ENCODE peak calls at places on chromosome 16, in six cellular contexts. Z is Calu3; T is stimulated activated CD8-positive, alpha-beta memory T cell treated with anti-CD3 and anti-CD28 coated beads, Interleukin-15, amount 100 ng/mL, for 1 hour; D is NCI-H2029 treated with DMSO at 0.1 percent for 48 hours; J is pons; Q is activated T-cell treated with anti-CD3 and anti-CD28 coated beads, Interleukin-2, amount 50 U/mL, for 72 hours. S is an unnamed sample.

GRCh38 chr16:67922740-67923139 is 8.9 kb downstream of the CTRL start:
- DNase-seq in Z (no peak), T (no peak), D (peak), J (no peak), Q (no peak), S (no peak)

GRCh38 chr16:50747206-50747956 is 5.5 kb downstream of the CYLD start:
- DNase-seq in Z (no peak), T (no peak), D (no peak), J (peak), Q (no peak), S (no peak)

GRCh38 chr16:1158456-1159324 is 5.8 kb downstream of the CACNA1H start:
- DNase-seq in Z (no peak), T (no peak), D (no peak), J (no peak), Q (no peak), S (no peak)

GRCh38 chr16:28140788-28141618 is 70.8 kb downstream of the XPO6 start:
- DNase-seq in Z (no peak), T (peak), D (peak), J (no peak), Q (peak), S (peak)

GRCh38 chr16:69340095-69340644 is 598 bp downstream of the NIP7 start:
- DNase-seq in Z (no peak), T (no peak), D (no peak), J (no peak), Q (no peak), S (no peak)

GRCh38 chr16:87407511-87408112 is 15.5 kb downstream of the MAP1LC3B start:
- DNase-seq in Z (peak), T (no peak), D (no peak), J (no peak), Q (no peak), S (no peak)

GRCh38 chr16:77974883-77975282 is 47.5 kb upstream of the CLEC3A start:
- DNase-seq in Z (peak), T (no peak), D (no peak), J (no peak), Q (no peak), S (no peak)

GRCh38 chr16:11034005-11034404 is 89.6 kb downstream of the CLEC16A start:
- DNase-seq in Z (no peak), T (no peak), D (no peak), J (no peak), Q (no peak), S (no peak)

GRCh38 chr16:48627148-48627547 is 17.2 kb upstream of the N4BP1 start:
- DNase-seq in Z (no peak), T (no peak), D (no peak), J (no peak), Q (no peak), S (no peak)

GRCh38 chr16:77271532-77272426 is 72.6 kb downstream of the SYCE1L start:
- DNase-seq in Z (peak), T (no peak), D (no peak), J (peak), Q (no peak), S (no peak)

GRCh38 chr16:11896776-11897175 is 19.0 kb downstream of the GSPT1 start:
- DNase-seq in Z (no peak), T (no peak), D (no peak), J (no peak), Q (no peak), S (no peak)

GRCh38 chr16:48384982-48385271 is 286 bp downstream of the SIAH1 start:
- DNase-seq in Z (no peak), T (no peak), D (no peak), J (no peak), Q (no peak), S (no peak)

GRCh38 chr16:10566613-10567012 is 13.8 kb downstream of the EMP2 start:
- DNase-seq in Z (no peak), T (no peak), D (no peak), J (no peak), Q (no peak), S (no peak)

GRCh38 chr16:3938843-3939624 is 58.5 kb upstream of the CREBBP start:
- DNase-seq in Z (peak), T (peak), D (no peak), J (no peak), Q (peak), S (peak)

GRCh38 chr16:49834496-49835009 is 21.4 kb downstream of the ZNF423 start:
- DNase-seq in Z (no peak), T (no peak), D (no peak), J (peak), Q (no peak), S (no peak)

GRCh38 chr16:83975646-83976260 is 7.7 kb downstream of the NECAB2 start:
- DNase-seq in Z (no peak), T (no peak), D (no peak), J (no peak), Q (no peak), S (no peak)

GRCh38 chr16:66419527-66419926 is 7.6 kb upstream of the BEAN1 start:
- DNase-seq in Z (no peak), T (no peak), D (no peak), J (no peak), Q (no peak), S (no peak)

GRCh38 chr16:74582984-74583383 is 23.9 kb downstream of the GLG1 start:
- DNase-seq in Z (no peak), T (no peak), D (no peak), J (no peak), Q (no peak), S (no peak)

GRCh38 chr16:72978212-72978611 is 69.7 kb downstream of the ZFHX3 start:
- DNase-seq in Z (no peak), T (no peak), D (no peak), J (no peak), Q (no peak), S (no peak)

GRCh38 chr16:66918355-66918754 is 330 bp downstream of the CDH16 start:
- DNase-seq in Z (no peak), T (no peak), D (no peak), J (no peak), Q (no peak), S (no peak)

GRCh38 chr16:30722443-30722842 is 23.5 kb downstream of the SRCAP start:
- DNase-seq in Z (no peak), T (no peak), D (no peak), J (no peak), Q (no peak), S (no peak)

GRCh38 chr16:35626051-35626450 is 2166.6 kb downstream of the TP53TG3F start:
- DNase-seq in Z (no peak), T (no peak), D (no peak), J (no peak), Q (no peak), S (no peak)

GRCh38 chr16:83552193-83552592 is 255.6 kb upstream of the HSBP1 start:
- DNase-seq in Z (no peak), T (no peak), D (no peak), J (no peak), Q (no peak), S (no peak)

GRCh38 chr16:10871157-10871991 is 5.6 kb upstream of the CIITA start:
- DNase-seq in Z (peak), T (no peak), D (peak), J (no peak), Q (peak), S (no peak)

GRCh38 chr16:49000594-49000993 is 281.0 kb downstream of the CBLN1 start:
- DNase-seq in Z (no peak), T (no peak), D (no peak), J (no peak), Q (no peak), S (no peak)

GRCh38 chr16:27401768-27402568 is at the start of gene IL21R:
- DNase-seq in Z (no peak), T (peak), D (peak), J (peak), Q (peak), S (peak)

GRCh38 chr16:77744136-77744535 is 21.8 kb downstream of the NUDT7 start:
- DNase-seq in Z (no peak), T (no peak), D (no peak), J (no peak), Q (no peak), S (no peak)

GRCh38 chr16:50802000-50802399 is 60.1 kb downstream of the CYLD start:
- DNase-seq in Z (no peak), T (no peak), D (no peak), J (peak), Q (no peak), S (no peak)

GRCh38 chr16:59412275-59412841 is 678.2 kb upstream of the GOT2 start:
- DNase-seq in Z (no peak), T (no peak), D (no peak), J (peak), Q (no peak), S (no peak)

GRCh38 chr16:79532785-79533184 is 67.8 kb downstream of the MAF start:
- DNase-seq in Z (no peak), T (no peak), D (no peak), J (no peak), Q (no peak), S (no peak)

GRCh38 chr16:28324887-28325279 is 32.6 kb downstream of the SBK1 start:
- DNase-seq in Z (no peak), T (no peak), D (no peak), J (no peak), Q (no peak), S (no peak)

GRCh38 chr16:89116341-89117238 is 22.9 kb downstream of the ACSF3 start:
- DNase-seq in Z (no peak), T (no peak), D (no peak), J (no peak), Q (no peak), S (no peak)

GRCh38 chr16:70304892-70305448 is 6.0 kb downstream of the DDX19B start:
- DNase-seq in Z (peak), T (no peak), D (no peak), J (no peak), Q (no peak), S (no peak)

GRCh38 chr16:3698941-3699340 is 18.4 kb downstream of the TRAP1 start:
- DNase-seq in Z (no peak), T (no peak), D (no peak), J (no peak), Q (no peak), S (no peak)

GRCh38 chr16:73418746-73419145 is 370.8 kb upstream of the ZFHX3 start:
- DNase-seq in Z (no peak), T (no peak), D (no peak), J (no peak), Q (no peak), S (no peak)

GRCh38 chr16:14193316-14193871 is 122.3 kb downstream of the MRTFB start:
- DNase-seq in Z (no peak), T (no peak), D (peak), J (no peak), Q (peak), S (no peak)

S was measured in T-helper 9 cell.